ENCODE peak calls at places on chromosomes 2 and 18, in four cellular contexts. O is heart right ventricle, W is heart left ventricle, D is Caco-2. U is an unnamed sample.

GRCh38 chr2:161312996-161313395 is 4.8 kb downstream of the PSMD14 start:
- DNase-seq in O (no peak), W (no peak), D (no peak), U (no peak)

GRCh38 chr2:228556707-228557106 is 375.2 kb upstream of the SPHKAP start:
- DNase-seq in O (no peak), W (no peak), D (no peak), U (no peak)

GRCh38 chr2:209389124-209389523 is 34.7 kb upstream of the MAP2 start:
- DNase-seq in O (no peak), W (no peak), D (peak; percentile 5), U (no peak)

GRCh38 chr2:222878877-222879601 is 18.2 kb downstream of the ACSL3 start:
- DNase-seq in O (no peak), W (no peak), D (peak; percentile 46), U (no peak)

GRCh38 chr2:207032490-207032889 is 93.2 kb downstream of the CPO start:
- DNase-seq in O (no peak), W (no peak), D (no peak), U (no peak)

GRCh38 chr2:10931710-10932255 is 20.0 kb downstream of the KCNF1 start:
- DNase-seq in O (no peak), W (no peak), D (no peak), U (peak; percentile 93)

GRCh38 chr2:229768235-229768634 is 53.9 kb upstream of the DNER start:
- DNase-seq in O (no peak), W (no peak), D (no peak), U (no peak)

GRCh38 chr2:99101697-99102096 is 39.8 kb upstream of the C2orf15 start:
- DNase-seq in O (no peak), W (no peak), D (peak; percentile 8), U (no peak)

GRCh38 chr2:71223767-71224333 is 3.1 kb downstream of the PAIP2B start:
- DNase-seq in O (peak; percentile 60), W (peak; percentile 66), D (peak; percentile 84), U (no peak)

GRCh38 chr2:223459328-223459939 is 142.7 kb downstream of the SCG2 start:
- DNase-seq in O (no peak), W (no peak), D (no peak), U (no peak)

GRCh38 chr2:17245921-17246320 is 272.3 kb downstream of the RAD51AP2 start:
- DNase-seq in O (no peak), W (no peak), D (no peak), U (peak; percentile 5)

GRCh38 chr2:72921866-72922265 is 4.5 kb downstream of the EMX1 start:
- DNase-seq in O (no peak), W (no peak), D (no peak), U (no peak)

GRCh38 chr2:165471349-165471975 is 2.0 kb downstream of the CSRNP3 start:
- DNase-seq in O (no peak), W (no peak), D (no peak), U (no peak)

GRCh38 chr2:26757873-26758789 is 6.0 kb upstream of the SLC35F6 start:
- DNase-seq in O (no peak), W (no peak), D (peak; percentile 89), U (peak; percentile 99)

GRCh38 chr2:172280820-172281454 is 146.4 kb upstream of the ITGA6 start:
- DNase-seq in O (no peak), W (peak; percentile 27), D (no peak), U (no peak)

GRCh38 chr2:169714699-169715098 is 18.9 kb upstream of the KLHL23 start:
- DNase-seq in O (no peak), W (no peak), D (no peak), U (no peak)

GRCh38 chr2:31764169-31764568 is 183.4 kb upstream of the SRD5A2 start:
- DNase-seq in O (no peak), W (no peak), D (no peak), U (no peak)

GRCh38 chr2:237883951-237884392 is 24.5 kb downstream of the RAMP1 start:
- DNase-seq in O (no peak), W (no peak), D (no peak), U (no peak)

GRCh38 chr2:6352906-6353515 is 512.7 kb downstream of the CMPK2 start:
- DNase-seq in O (peak; percentile 42), W (peak; percentile 26), D (peak; percentile 69), U (peak; percentile 34)

GRCh38 chr2:6877402-6878305 is at the start of gene RSAD2:
- DNase-seq in O (no peak), W (peak; percentile 33), D (no peak), U (peak; percentile 48)

GRCh38 chr2:232871835-232872736 is 2.0 kb downstream of the SNORC start:
- DNase-seq in O (no peak), W (no peak), D (no peak), U (no peak)

GRCh38 chr2:226838758-226839555 is 3.1 kb downstream of the RHBDD1 start:
- DNase-seq in O (no peak), W (no peak), D (no peak), U (no peak)

GRCh38 chr18:76380127-76380729 is 114.8 kb downstream of the ZNF516 start:
- DNase-seq in O (no peak), W (no peak), D (no peak), U (no peak)

GRCh38 chr2:37282746-37283145 is 41.9 kb downstream of the PRKD3 start:
- DNase-seq in O (no peak), W (no peak), D (no peak), U (no peak)

GRCh38 chr2:241926541-241927311 is 57.2 kb downstream of the RTP5 start:
- DNase-seq in O (no peak), W (no peak), D (no peak), U (no peak)

GRCh38 chr2:85549826-85550225 is 10.9 kb downstream of the MAT2A start:
- DNase-seq in O (no peak), W (no peak), D (no peak), U (peak; percentile 74)

GRCh38 chr2:226115102-226115831 is 684.4 kb downstream of the IRS1 start:
- DNase-seq in O (no peak), W (no peak), D (peak; percentile 34), U (peak; percentile 96)

GRCh38 chr2:19256239-19256638 is 102.2 kb downstream of the OSR1 start:
- DNase-seq in O (no peak), W (no peak), D (no peak), U (peak; percentile 40)

GRCh38 chr2:56898986-56899385 is 715.2 kb downstream of the CCDC85A start:
- DNase-seq in O (no peak), W (no peak), D (no peak), U (no peak)

GRCh38 chr2:215365184-215365658 is 53.4 kb downstream of the ATIC start:
- DNase-seq in O (no peak), W (no peak), D (no peak), U (no peak)

GRCh38 chr2:140144611-140145010 is 1364.4 kb upstream of the NXPH2 start:
- DNase-seq in O (no peak), W (no peak), D (no peak), U (no peak)

GRCh38 chr18:50982086-50982801 is 14.4 kb downstream of the ELAC1 start:
- DNase-seq in O (no peak), W (no peak), D (no peak), U (no peak)

GRCh38 chr2:123502926-123503325 is 522.2 kb upstream of the CNTNAP5 start:
- DNase-seq in O (no peak), W (no peak), D (no peak), U (no peak)

GRCh38 chr2:140457483-140457882 is 1673.3 kb downstream of the LRP1B start:
- DNase-seq in O (no peak), W (no peak), D (no peak), U (no peak)

GRCh38 chr2:221831051-221831450 is 258.9 kb upstream of the EPHA4 start:
- DNase-seq in O (no peak), W (no peak), D (no peak), U (no peak)

GRCh38 chr18:74351354-74351753 is 35.7 kb downstream of the C18orf63 start:
- DNase-seq in O (no peak), W (no peak), D (no peak), U (peak; percentile 13)

GRCh38 chr2:134231965-134232340 is 21.9 kb upstream of the MGAT5 start:
- DNase-seq in O (no peak), W (no peak), D (no peak), U (no peak)

GRCh38 chr2:224241812-224242211 is 160.1 kb downstream of the FAM124B start:
- DNase-seq in O (no peak), W (no peak), D (no peak), U (no peak)

GRCh38 chr2:190467575-190468083 is 59.5 kb downstream of the MFSD6 start:
- DNase-seq in O (no peak), W (no peak), D (no peak), U (peak; percentile 51)

GRCh38 chr2:16553222-16553621 is 112.4 kb downstream of the CYRIA start:
- DNase-seq in O (no peak), W (no peak), D (peak; percentile 61), U (peak; percentile 13)

GRCh38 chr2:88753833-88754584 is 62.5 kb downstream of the RPIA start:
- DNase-seq in O (no peak), W (no peak), D (no peak), U (no peak)
- H3K4me3 ChIP-seq in O (no peak overlapping the region), W (no peak overlapping the region), D (no peak overlapping the region), U (no peak overlapping the region)

DNA sequence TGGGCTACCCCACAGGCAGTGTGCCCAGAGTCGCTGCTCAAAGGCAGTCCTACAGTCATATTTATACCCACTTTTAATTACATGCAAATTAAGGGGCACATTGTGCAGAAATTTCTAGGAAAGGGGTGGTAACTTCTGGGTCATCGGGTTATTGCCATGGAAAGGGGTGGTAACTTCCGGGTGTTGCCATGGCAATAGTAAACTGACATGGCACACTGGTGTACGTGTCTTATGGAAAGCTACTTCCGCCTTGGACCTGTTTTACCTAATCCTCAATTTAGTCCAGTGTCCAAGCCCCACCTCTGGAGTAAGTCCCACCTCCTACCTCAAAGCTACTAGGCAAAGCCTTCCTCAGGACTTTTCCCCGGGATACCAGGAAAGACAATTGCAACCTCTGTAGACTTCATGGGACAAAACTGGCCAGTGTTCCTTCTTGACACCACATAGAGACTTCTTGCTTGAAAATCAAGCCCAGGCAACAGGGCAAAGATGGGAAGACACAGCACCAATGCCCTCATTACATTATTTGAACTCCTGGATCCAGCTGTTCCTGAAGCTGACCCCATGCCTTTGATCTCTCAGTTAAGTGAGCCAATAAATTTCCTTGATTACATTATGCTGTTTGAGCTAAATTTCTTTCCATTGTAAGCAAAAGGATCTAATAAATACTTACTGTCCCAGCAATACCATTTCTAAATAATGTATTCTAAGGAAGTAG is 63.3 kb upstream of the AGAP1 start:
- DNase-seq in O (no peak), W (no peak), D (no peak), U (no peak)
- TF ChIP-seq CTCF in O (no peak), W (no peak), D (no peak), U (no peak)

GRCh38 chr2:231667497-231667896 is 40.8 kb upstream of the PTMA start:
- DNase-seq in O (no peak), W (no peak), D (no peak), U (no peak)
- H3K4me3 ChIP-seq in O (peak overlapping the region; percentile 59), W (peak overlapping the region; percentile 56), D (peak overlapping the region; percentile 41), U (no peak overlapping the region)

DNA sequence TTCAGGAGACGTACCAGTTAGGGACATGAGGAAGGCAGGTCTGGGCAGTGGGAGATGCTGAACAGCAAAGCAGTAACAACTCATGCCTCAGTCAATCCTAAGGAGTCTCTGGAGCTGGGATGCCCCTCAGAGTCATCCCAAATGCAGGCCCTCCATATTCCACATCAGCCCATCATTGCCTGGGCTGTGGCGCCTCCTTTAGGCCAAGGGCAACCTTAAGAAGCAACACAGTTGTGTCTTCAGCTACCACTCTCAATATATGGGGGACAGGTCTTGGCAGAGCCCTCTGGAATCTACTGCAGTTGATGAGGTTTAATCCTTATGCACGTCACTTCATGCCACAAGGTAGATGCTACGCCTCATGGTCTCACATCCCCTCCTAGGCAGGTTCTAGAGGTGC is 682.0 kb upstream of the RAB6C start:
- DNase-seq in O (no peak), W (no peak), D (no peak), U (no peak)
- TF ChIP-seq CTCF in O (no peak), W (no peak), D (no peak), U (no peak)